ENCODE peak calls at places on chromosomes 4 and X, in four cellular contexts. U is transverse colon, K is HFF-Myc, B is heart right ventricle. R is an unnamed sample.
A peak's percentile ranks its signal among the peaks of the same experiment; 100 is the strongest.

GRCh38 chr4:129545599-129546278 is 449.8 kb downstream of the C4orf33 start:
- DNase-seq in U (peak; percentile 31), K (no peak), B (peak; percentile 76), R (no peak)

GRCh38 chr4:16111533-16111932 is 27.7 kb upstream of the PROM1 start:
- DNase-seq in U (no peak), K (no peak), B (no peak), R (no peak)

GRCh38 chr4:8706221-8707044 is 113.9 kb downstream of the CPZ start:
- DNase-seq in U (no peak), K (no peak), B (no peak), R (no peak)

GRCh38 chr4:56733352-56733751 is 52.3 kb upstream of the HOPX start:
- DNase-seq in U (no peak), K (no peak), B (no peak), R (no peak)

GRCh38 chr4:48016141-48017107 is at the start of the genes CNGA1 and NIPAL1:
- DNase-seq in U (peak; percentile 92), K (no peak), B (peak; percentile 70), R (peak; percentile 12)

GRCh38 chr4:3406431-3406830 is 35.3 kb upstream of the HGFAC start:
- DNase-seq in U (no peak), K (no peak), B (no peak), R (no peak)

GRCh38 chrX:27815209-27815608 is 7.4 kb downstream of the MAGEB10 start:
- DNase-seq in U (no peak), K (no peak), B (no peak), R (no peak)

GRCh38 chr4:76655566-76656479 is 220.8 kb downstream of the SHROOM3 start:
- DNase-seq in U (no peak), K (no peak), B (no peak), R (no peak)

GRCh38 chr4:11931266-11931665 is 502.6 kb upstream of the HS3ST1 start:
- DNase-seq in U (no peak), K (no peak), B (no peak), R (no peak)

GRCh38 chr4:72555377-72555831 is 13.6 kb downstream of the ADAMTS3 start:
- DNase-seq in U (no peak), K (no peak), B (no peak), R (no peak)

GRCh38 chrX:19798423-19798822 is 89.0 kb downstream of the SH3KBP1 start:
- DNase-seq in U (no peak), K (no peak), B (no peak), R (no peak)

GRCh38 chr4:169398294-169398693 is 127.5 kb upstream of the SH3RF1 start:
- DNase-seq in U (no peak), K (no peak), B (no peak), R (peak; percentile 92)

GRCh38 chrX:39730671-39731389 is 366.9 kb downstream of the BCOR start:
- DNase-seq in U (peak; percentile 67), K (peak; percentile 37), B (peak; percentile 59), R (peak; percentile 90)

GRCh38 chr4:84622959-84623358 is 40.0 kb downstream of the CDS1 start:
- DNase-seq in U (no peak), K (no peak), B (no peak), R (no peak)

GRCh38 chr4:108031427-108032083 is 41.9 kb downstream of the HADH start:
- DNase-seq in U (no peak), K (no peak), B (no peak), R (no peak)

GRCh38 chrX:47311857-47312774 is 58.3 kb upstream of the ZNF157 start:
- DNase-seq in U (peak; percentile 43), K (peak; percentile 26), B (no peak), R (peak; percentile 71)

GRCh38 chrX:23904096-23904495 is 3.6 kb downstream of the APOO start:
- DNase-seq in U (no peak), K (no peak), B (no peak), R (peak; percentile 37)

GRCh38 chr4:526189-526909 is 27.3 kb downstream of the PIGG start:
- DNase-seq in U (no peak), K (no peak), B (no peak), R (no peak)

GRCh38 chr4:91826186-91826585 is 477.6 kb upstream of the GRID2 start:
- DNase-seq in U (no peak), K (no peak), B (no peak), R (no peak)

GRCh38 chr4:176964116-176964691 is 171.5 kb upstream of the VEGFC start:
- DNase-seq in U (no peak), K (no peak), B (no peak), R (no peak)

GRCh38 chrX:65610040-65610439 is 57.4 kb upstream of the MSN start:
- DNase-seq in U (no peak), K (no peak), B (no peak), R (peak; percentile 29)

GRCh38 chr4:4610672-4611071 is 68.8 kb upstream of the STX18 start:
- DNase-seq in U (no peak), K (no peak), B (no peak), R (no peak)

GRCh38 chrX:153214934-153215333 is 35.9 kb downstream of the MAGEA1 start:
- DNase-seq in U (no peak), K (no peak), B (no peak), R (no peak)

GRCh38 chrX:2935364-2935748 is 6.2 kb upstream of the ARSD start:
- DNase-seq in U (no peak), K (no peak), B (no peak), R (no peak)
- H3K4me3 ChIP-seq in U (no peak overlapping the region), K (no peak overlapping the region), B (no peak overlapping the region), R (no peak overlapping the region)

GRCh38 chrX:48826876-48827653 is 752 bp downstream of the ERAS start:
- DNase-seq in U (no peak), K (no peak), B (no peak), R (no peak)
- H3K4me3 ChIP-seq in U (no peak overlapping the region), K (no peak overlapping the region), B (no peak overlapping the region), R (no peak overlapping the region)

GRCh38 chr4:153418114-153418513 is 48.0 kb upstream of the TMEM131L start:
- DNase-seq in U (no peak), K (no peak), B (no peak), R (peak; percentile 33)
- H3K4me3 ChIP-seq in U (no peak overlapping the region), K (no peak overlapping the region), B (no peak overlapping the region), R (no peak overlapping the region)

GRCh38 chrX:131595120-131595519 is 51.2 kb downstream of the OR13H1 start:
- DNase-seq in U (no peak), K (no peak), B (no peak), R (no peak)
- H3K4me3 ChIP-seq in U (no peak overlapping the region), K (no peak overlapping the region), B (no peak overlapping the region), R (no peak overlapping the region)

DNA sequence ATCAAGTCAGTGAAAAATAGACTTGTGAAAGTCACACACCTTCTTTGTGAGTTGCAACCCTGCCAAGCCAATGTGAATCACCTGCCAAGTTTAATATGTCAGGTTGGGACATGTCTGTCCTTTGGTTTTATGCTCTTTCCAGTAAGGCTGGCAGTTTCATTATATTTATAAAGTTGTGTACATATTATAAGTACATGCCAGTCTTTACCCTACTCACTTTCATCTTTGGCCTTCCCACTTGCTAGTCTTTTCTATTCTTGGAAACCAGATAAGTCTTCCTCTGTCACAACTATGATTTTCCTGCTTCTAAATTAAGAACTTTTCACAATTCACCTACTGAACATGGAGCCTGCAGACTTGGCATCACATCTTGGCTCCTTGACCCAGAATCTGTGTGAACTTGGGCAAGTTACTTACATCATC is 680.7 kb upstream of the BOD1L1 start:
- DNase-seq in U (no peak), K (no peak), B (no peak), R (no peak)
- H3K4me3 ChIP-seq in U (no peak overlapping the region), K (no peak overlapping the region), B (no peak overlapping the region), R (no peak overlapping the region)

GRCh38 chr4:88705223-88705622 is 7.6 kb upstream of the NAP1L5 start:
- DNase-seq in U (no peak), K (no peak), B (no peak), R (no peak)
- H3K4me3 ChIP-seq in U (no peak overlapping the region), K (no peak overlapping the region), B (no peak overlapping the region), R (no peak overlapping the region)

R was measured in AG10803.